ENCODE peak calls at places on chromosomes 11 and 22, in eight cellular contexts. G is pancreas; X is activated CD8-positive, alpha-beta T cell treated with anti-CD3 and anti-CD28 coated beads for 36 hours; F is activated CD4-positive, CD25-positive, alpha-beta regulatory T cell treated with anti-CD3 and anti-CD28 coated beads, Interleukin-2, amount 50 U/mL, for 72 hours; V is stimulated activated CD4-positive, alpha-beta T cell treated with anti-CD3 and anti-CD28 coated beads, Interleukin-1b, Interleukin-23, amount 100 ng/mL, for 24 hours; B is activated CD4-positive, alpha-beta memory T cell treated with anti-CD3 and anti-CD28 coated beads, Interleukin-2, amount 10 ng/mL, durations not matched to agents 7 days and 5 days; P is body of pancreas; R is endothelial cell. C is an unnamed sample.

GRCh38 chr11:111064118-111064517 is 181.4 kb upstream of the POU2AF2 start:
- DNase-seq in X (no peak), B (no peak), R (no peak), F (no peak), V (no peak), P (no peak), G (no peak), C (no peak)

GRCh38 chr11:85725510-85726258 is 39.7 kb upstream of the CCDC89 start:
- DNase-seq in P (no peak), V (no peak), G (no peak), R (no peak), B (no peak), F (no peak), X (no peak), C (no peak)

GRCh38 chr11:36271794-36272409 is 17.3 kb downstream of the COMMD9 start:
- DNase-seq in F (no peak), R (no peak), G (no peak), P (no peak), B (no peak), V (no peak), X (no peak), C (no peak)

GRCh38 chr11:9639099-9639498 is 24.8 kb upstream of the SWAP70 start:
- DNase-seq in V (no peak), B (no peak), F (no peak), P (peak), R (no peak), G (no peak), X (no peak), C (no peak)

GRCh38 chr11:6249822-6250555 is 9.6 kb upstream of the CCKBR start:
- DNase-seq in V (no peak), B (no peak), X (no peak), P (peak), F (no peak), R (no peak), G (peak), C (no peak)

GRCh38 chr11:44319552-44320288 is 9.8 kb upstream of the ALX4 start:
- DNase-seq in B (no peak), G (no peak), R (no peak), V (no peak), X (no peak), P (no peak), F (no peak), C (no peak)

GRCh38 chr11:70557742-70558485 is 159.6 kb downstream of the CTTN start:
- DNase-seq in F (no peak), B (no peak), P (no peak), X (no peak), G (no peak), R (no peak), V (no peak), C (no peak)

GRCh38 chr22:35425971-35426800 is 26.2 kb downstream of the MCM5 start:
- DNase-seq in P (no peak), B (no peak), F (no peak), V (no peak), R (no peak), X (no peak), G (no peak), C (no peak)

GRCh38 chr11:102760355-102761035 is 19.9 kb downstream of the MMP10 start:
- DNase-seq in F (no peak), X (no peak), B (no peak), V (no peak), P (no peak), G (no peak), R (no peak), C (peak)

GRCh38 chr22:24466831-24467249 is 28.3 kb upstream of the UPB1 start:
- DNase-seq in B (no peak), V (no peak), G (no peak), F (no peak), X (no peak), R (no peak), P (peak), C (no peak)

C was measured in SK-N-MC.